ENCODE peak calls at places on chromosome 19, in six cellular contexts. One of them, this sample, is unnamed. For H3K4me1, the result is how much of the 10 kb centered on the place peaks cover.

GRCh38 chr19:40811478-40812341 is 12.7 kb downstream of the EGLN2 start:
- DNase-seq in neural progenitor cell: peak
- DNase-seq in GM23248: no peak
- DNase-seq in MM.1S: no peak
- DNase-seq in HCT116: no peak
- DNase-seq in PC-3: no peak
- DNase-seq in this sample: no peak

GRCh38 chr19:802497-802887 is 5.2 kb downstream of the PTBP1 start:
- DNase-seq in HCT116: no peak
- DNase-seq in neural progenitor cell: peak
- DNase-seq in GM23248: peak
- DNase-seq in PC-3: no peak
- DNase-seq in MM.1S: no peak
- DNase-seq in this sample: no peak

GRCh38 chr19:4877753-4878490 is 10.5 kb upstream of the PLIN3 start:
- DNase-seq in neural progenitor cell: peak
- DNase-seq in MM.1S: no peak
- DNase-seq in GM23248: no peak
- DNase-seq in HCT116: no peak
- DNase-seq in PC-3: no peak
- DNase-seq in this sample: peak

GRCh38 chr19:23260956-23261355 is 10.8 kb upstream of the ZNF724 start:
- DNase-seq in GM23248: no peak
- DNase-seq in PC-3: no peak
- DNase-seq in neural progenitor cell: no peak
- DNase-seq in MM.1S: no peak
- DNase-seq in HCT116: no peak
- DNase-seq in this sample: no peak

GRCh38 chr19:19386373-19386869 is 19.1 kb upstream of the GATAD2A start:
- DNase-seq in PC-3: no peak
- DNase-seq in MM.1S: no peak
- DNase-seq in neural progenitor cell: no peak
- DNase-seq in GM23248: peak
- DNase-seq in HCT116: no peak
- DNase-seq in this sample: no peak

GRCh38 chr19:56393119-56394012 is at the start of gene ZNF582:
- DNase-seq in MM.1S: peak
- DNase-seq in PC-3: no peak
- DNase-seq in neural progenitor cell: peak
- DNase-seq in GM23248: peak
- DNase-seq in HCT116: no peak
- DNase-seq in this sample: no peak

GRCh38 chr19:28686741-28687140 is 526.2 kb downstream of the UQCRFS1 start:
- DNase-seq in GM23248: no peak
- DNase-seq in MM.1S: peak
- DNase-seq in neural progenitor cell: no peak
- DNase-seq in PC-3: no peak
- DNase-seq in HCT116: no peak
- DNase-seq in this sample: no peak

GRCh38 chr19:21023901-21024300 is 3.4 kb downstream of the ZNF430 start:
- DNase-seq in neural progenitor cell: no peak
- DNase-seq in HCT116: no peak
- DNase-seq in PC-3: peak
- DNase-seq in MM.1S: no peak
- DNase-seq in GM23248: peak
- DNase-seq in this sample: no peak

GRCh38 chr19:5934779-5935472 is 20.9 kb downstream of the CAPS start:
- DNase-seq in HCT116: no peak
- DNase-seq in GM23248: peak
- DNase-seq in MM.1S: no peak
- DNase-seq in PC-3: no peak
- DNase-seq in neural progenitor cell: no peak
- DNase-seq in this sample: no peak

GRCh38 chr19:10009269-10009665 is 1.0 kb downstream of the COL5A3 start:
- DNase-seq in PC-3: peak
- DNase-seq in MM.1S: no peak
- DNase-seq in neural progenitor cell: peak
- DNase-seq in GM23248: peak
- DNase-seq in HCT116: no peak
- DNase-seq in this sample: no peak

GRCh38 chr19:6167115-6167514 is 31.6 kb downstream of the ACSBG2 start:
- DNase-seq in GM23248: no peak
- DNase-seq in neural progenitor cell: no peak
- DNase-seq in HCT116: no peak
- DNase-seq in PC-3: no peak
- DNase-seq in MM.1S: no peak
- DNase-seq in this sample: no peak

GRCh38 chr19:42284066-42284501 is 15.0 kb downstream of the CIC start:
- DNase-seq in HCT116: no peak
- DNase-seq in GM23248: peak
- DNase-seq in neural progenitor cell: peak
- DNase-seq in PC-3: no peak
- DNase-seq in MM.1S: peak
- DNase-seq in this sample: peak

GRCh38 chr19:47716270-47716937 is 3.2 kb downstream of the EHD2 start:
- DNase-seq in PC-3: no peak
- DNase-seq in neural progenitor cell: no peak
- DNase-seq in MM.1S: no peak
- DNase-seq in GM23248: no peak
- DNase-seq in HCT116: no peak
- DNase-seq in this sample: no peak

GRCh38 chr19:52603558-52604207 is 33.6 kb downstream of the ZNF701 start:
- DNase-seq in MM.1S: no peak
- DNase-seq in GM23248: peak
- DNase-seq in neural progenitor cell: no peak
- DNase-seq in PC-3: no peak
- DNase-seq in HCT116: no peak
- DNase-seq in this sample: no peak

GRCh38 chr19:34259367-34259865 is 5.1 kb downstream of the GARRE1 start:
- DNase-seq in neural progenitor cell: no peak
- DNase-seq in GM23248: peak
- DNase-seq in PC-3: no peak
- DNase-seq in MM.1S: no peak
- DNase-seq in HCT116: no peak
- DNase-seq in this sample: no peak

GRCh38 chr19:799076-799881 is 2.0 kb downstream of the PTBP1 start:
- DNase-seq in neural progenitor cell: peak
- DNase-seq in HCT116: no peak
- DNase-seq in GM23248: peak
- DNase-seq in MM.1S: no peak
- DNase-seq in PC-3: peak
- DNase-seq in this sample: peak

GRCh38 chr19:58021541-58022282 is 12.1 kb upstream of the ZSCAN1 start:
- DNase-seq in GM23248: peak
- DNase-seq in PC-3: no peak
- DNase-seq in HCT116: no peak
- DNase-seq in neural progenitor cell: peak
- DNase-seq in MM.1S: peak
- DNase-seq in this sample: no peak

GRCh38 chr19:2359992-2360875 is at the start of gene TMPRSS9:
- DNase-seq in GM23248: no peak
- DNase-seq in MM.1S: no peak
- DNase-seq in neural progenitor cell: peak
- DNase-seq in PC-3: no peak
- DNase-seq in HCT116: no peak
- DNase-seq in this sample: no peak

GRCh38 chr19:1089891-1090290 is 5.3 kb downstream of the POLR2E start:
- DNase-seq in MM.1S: no peak
- DNase-seq in neural progenitor cell: no peak
- DNase-seq in GM23248: no peak
- DNase-seq in PC-3: no peak
- DNase-seq in HCT116: no peak
- DNase-seq in this sample: peak

GRCh38 chr19:1017115-1017905 is 3.6 kb downstream of the TMEM259 start:
- DNase-seq in PC-3: peak
- DNase-seq in neural progenitor cell: no peak
- DNase-seq in HCT116: no peak
- DNase-seq in MM.1S: peak
- DNase-seq in GM23248: no peak
- DNase-seq in this sample: no peak

GRCh38 chr19:48400018-48400742 is 6.7 kb downstream of the GRIN2D start:
- DNase-seq in GM23248: peak
- DNase-seq in PC-3: peak
- DNase-seq in MM.1S: no peak
- DNase-seq in HCT116: peak
- DNase-seq in neural progenitor cell: peak
- DNase-seq in this sample: no peak

GRCh38 chr19:14599548-14600147 is 16.8 kb downstream of the CLEC17A start:
- DNase-seq in HCT116: no peak
- DNase-seq in neural progenitor cell: no peak
- DNase-seq in MM.1S: no peak
- DNase-seq in PC-3: no peak
- DNase-seq in GM23248: no peak
- DNase-seq in this sample: no peak

GRCh38 chr19:35167251-35168119 is 12.9 kb downstream of the FXYD5 start:
- DNase-seq in HCT116: no peak
- DNase-seq in MM.1S: no peak
- DNase-seq in neural progenitor cell: no peak
- DNase-seq in GM23248: no peak
- DNase-seq in PC-3: no peak
- DNase-seq in this sample: no peak

GRCh38 chr19:42634409-42635232 is 39.9 kb upstream of the CEACAM8 start:
- DNase-seq in GM23248: peak
- DNase-seq in HCT116: peak
- DNase-seq in MM.1S: peak
- DNase-seq in neural progenitor cell: peak
- DNase-seq in PC-3: peak
- DNase-seq in this sample: peak

GRCh38 chr19:2249880-2250764 is 999 bp downstream of the AMH start:
- DNase-seq in neural progenitor cell: no peak
- DNase-seq in HCT116: no peak
- DNase-seq in GM23248: no peak
- DNase-seq in PC-3: no peak
- DNase-seq in MM.1S: no peak
- DNase-seq in this sample: no peak

GRCh38 chr19:33193864-33194362 is at the start of gene LRP3:
- DNase-seq in GM23248: peak
- DNase-seq in MM.1S: no peak
- DNase-seq in PC-3: peak
- DNase-seq in neural progenitor cell: peak
- DNase-seq in HCT116: no peak
- DNase-seq in this sample: no peak

GRCh38 chr19:35869327-35870123 is 1.2 kb downstream of the APLP1 start:
- DNase-seq in HCT116: peak
- DNase-seq in GM23248: peak
- DNase-seq in PC-3: peak
- DNase-seq in neural progenitor cell: peak
- DNase-seq in MM.1S: no peak
- DNase-seq in this sample: peak

DNA sequence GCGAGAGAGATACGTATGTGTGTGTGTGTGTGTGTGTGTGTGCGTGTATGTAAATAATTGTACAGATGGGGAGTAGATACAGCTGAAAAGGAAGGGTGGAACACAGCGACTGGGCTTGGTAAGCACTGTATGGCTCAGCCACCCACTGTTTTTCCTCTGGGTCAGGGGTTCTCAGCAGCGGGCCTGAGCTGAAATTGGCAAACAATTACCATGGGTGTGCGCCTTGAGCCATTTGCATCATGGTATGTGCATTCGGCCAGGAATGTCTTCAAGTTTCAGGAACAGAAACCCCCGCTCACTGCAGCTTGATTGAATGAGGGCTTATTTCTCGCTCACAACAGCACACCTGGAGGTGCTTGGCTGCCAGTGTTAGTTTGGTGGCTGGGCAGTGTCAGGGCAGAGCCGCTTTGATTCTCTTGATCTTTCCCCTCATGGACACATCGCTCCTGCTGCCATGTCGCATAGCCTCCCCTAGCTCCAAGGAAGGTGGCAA is 126.7 kb downstream of the SIPA1L3 start:
- DNase-seq in neural progenitor cell: peak
- DNase-seq in GM23248: no peak
- DNase-seq in MM.1S: peak
- DNase-seq in HCT116: no peak
- DNase-seq in PC-3: no peak
- DNase-seq in this sample: peak
- H3K4me1 ChIP-seq in neural progenitor cell: under half
- H3K4me1 ChIP-seq in GM23248: under half
- H3K4me1 ChIP-seq in MM.1S: under half
- H3K4me1 ChIP-seq in HCT116: under half
- H3K4me1 ChIP-seq in PC-3: under half
- H3K4me1 ChIP-seq in this sample: half or more

GRCh38 chr19:37979547-37980082 is 72.6 kb downstream of the SIPA1L3 start:
- DNase-seq in MM.1S: no peak
- DNase-seq in HCT116: no peak
- DNase-seq in GM23248: no peak
- DNase-seq in neural progenitor cell: no peak
- DNase-seq in PC-3: no peak
- DNase-seq in this sample: peak

GRCh38 chr19:37977992-37978391 is 71.0 kb downstream of the SIPA1L3 start:
- DNase-seq in neural progenitor cell: peak
- DNase-seq in HCT116: no peak
- DNase-seq in GM23248: peak
- DNase-seq in PC-3: no peak
- DNase-seq in MM.1S: no peak
- DNase-seq in this sample: peak

GRCh38 chr19:37982655-37983054 is 75.6 kb downstream of the SIPA1L3 start:
- DNase-seq in neural progenitor cell: no peak
- DNase-seq in HCT116: no peak
- DNase-seq in MM.1S: no peak
- DNase-seq in GM23248: no peak
- DNase-seq in PC-3: no peak
- DNase-seq in this sample: no peak

GRCh38 chr19:37981785-37982475 is 74.9 kb downstream of the SIPA1L3 start:
- DNase-seq in MM.1S: no peak
- DNase-seq in GM23248: no peak
- DNase-seq in HCT116: no peak
- DNase-seq in neural progenitor cell: no peak
- DNase-seq in PC-3: no peak
- DNase-seq in this sample: no peak

GRCh38 chr19:37980419-37980975 is 73.5 kb downstream of the SIPA1L3 start:
- DNase-seq in PC-3: no peak
- DNase-seq in MM.1S: no peak
- DNase-seq in neural progenitor cell: no peak
- DNase-seq in HCT116: no peak
- DNase-seq in GM23248: no peak
- DNase-seq in this sample: no peak
- TF ChIP-seq EZH2phosphoT487 in PC-3: no peak
- TF ChIP-seq EZH2phosphoT487 in MM.1S: no peak
- TF ChIP-seq EZH2phosphoT487 in neural progenitor cell: no peak
- TF ChIP-seq EZH2phosphoT487 in HCT116: no peak
- TF ChIP-seq EZH2phosphoT487 in GM23248: no peak
- TF ChIP-seq EZH2phosphoT487 in this sample: no peak

DNA sequence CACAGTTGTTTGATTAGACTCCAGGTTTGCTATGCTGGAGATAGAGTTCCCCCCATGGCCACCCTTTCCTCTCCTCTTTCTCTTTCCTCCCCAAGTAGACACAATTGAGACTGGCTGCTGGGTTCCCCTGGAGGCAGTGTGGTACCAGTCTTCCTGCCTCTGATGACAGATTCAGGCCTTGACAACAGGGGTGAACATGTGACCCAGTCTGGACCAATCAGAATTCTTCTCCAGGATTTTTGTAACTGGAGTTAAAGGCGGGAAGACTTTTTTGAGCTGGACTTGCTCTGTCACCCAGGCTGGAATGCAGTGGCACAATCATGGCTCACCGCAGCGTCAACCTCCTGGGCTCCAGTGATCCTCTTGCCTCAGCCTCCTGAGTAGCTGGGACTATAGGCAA is 48.7 kb downstream of the CCNE1 start:
- DNase-seq in MM.1S: no peak
- DNase-seq in neural progenitor cell: peak
- DNase-seq in GM23248: no peak
- DNase-seq in HCT116: peak
- DNase-seq in PC-3: no peak
- DNase-seq in this sample: peak
- H3K4me2 ChIP-seq in MM.1S: no peak
- H3K4me2 ChIP-seq in neural progenitor cell: no peak
- H3K4me2 ChIP-seq in GM23248: no peak
- H3K4me2 ChIP-seq in HCT116: no peak
- H3K4me2 ChIP-seq in PC-3: no peak
- H3K4me2 ChIP-seq in this sample: no peak

GRCh38 chr19:3695124-3695733 is 5.0 kb downstream of the PIP5K1C start:
- DNase-seq in MM.1S: no peak
- DNase-seq in GM23248: no peak
- DNase-seq in PC-3: no peak
- DNase-seq in HCT116: no peak
- DNase-seq in neural progenitor cell: no peak
- DNase-seq in this sample: no peak
- H3K4me1 ChIP-seq in MM.1S: under half
- H3K4me1 ChIP-seq in GM23248: under half
- H3K4me1 ChIP-seq in PC-3: under half
- H3K4me1 ChIP-seq in HCT116: under half
- H3K4me1 ChIP-seq in neural progenitor cell: under half
- H3K4me1 ChIP-seq in this sample: under half